ENCODE peak calls at places on chromosomes 5 and 9, in eight cellular contexts. H is AG09309, B is breast epithelium, P is neural crest cell, F is heart right ventricle, K is thoracic aorta, O is RWPE1, Y is astrocyte of the spinal cord. W is an unnamed sample.

GRCh38 chr9:107137495-107138202 is 145.4 kb upstream of the RAD23B start:
- DNase-seq in H (no peak), B (no peak), P (no peak), F (no peak), K (no peak), O (peak), Y (peak), W (peak)

GRCh38 chr5:100900142-100900795 is 2.8 kb downstream of the ST8SIA4 start:
- DNase-seq in H (no peak), B (no peak), P (no peak), F (peak), K (no peak), O (no peak), Y (peak), W (peak)

GRCh38 chr5:119166026-119166425 is 95.1 kb downstream of the DMXL1 start:
- DNase-seq in H (no peak), B (no peak), P (no peak), F (no peak), K (no peak), O (no peak), Y (no peak), W (no peak)

GRCh38 chr9:22107202-22107601 is 98.1 kb upstream of the CDKN2B start:
- DNase-seq in H (no peak), B (no peak), P (no peak), F (no peak), K (no peak), O (no peak), Y (peak), W (no peak)

GRCh38 chr5:128574041-128574440 is 36.0 kb upstream of the FBN2 start:
- DNase-seq in H (no peak), B (no peak), P (no peak), F (no peak), K (no peak), O (peak), Y (peak), W (peak)

GRCh38 chr5:51556833-51557232 is 173.6 kb downstream of the ISL1 start:
- DNase-seq in H (no peak), B (no peak), P (no peak), F (no peak), K (no peak), O (no peak), Y (no peak), W (no peak)

GRCh38 chr5:138366556-138367382 is 14.3 kb downstream of the KDM3B start:
- DNase-seq in H (no peak), B (no peak), P (no peak), F (no peak), K (no peak), O (no peak), Y (no peak), W (no peak)

GRCh38 chr5:167096816-167097215 is 1194.6 kb upstream of the WWC1 start:
- DNase-seq in H (no peak), B (no peak), P (no peak), F (no peak), K (no peak), O (no peak), Y (peak), W (no peak)

GRCh38 chr9:116589392-116590354 is 97.4 kb upstream of the TRIM32 start:
- DNase-seq in H (no peak), B (no peak), P (no peak), F (no peak), K (no peak), O (no peak), Y (peak), W (peak)

GRCh38 chr5:61301345-61301744 is 30.7 kb upstream of the ZSWIM6 start:
- DNase-seq in H (no peak), B (no peak), P (no peak), F (no peak), K (no peak), O (no peak), Y (peak), W (no peak)
- TF ChIP-seq CTCF in H (peak), B (no peak), P (no peak), F (no peak), K (no peak), O (no peak), Y (no peak), W (no peak)

DNA sequence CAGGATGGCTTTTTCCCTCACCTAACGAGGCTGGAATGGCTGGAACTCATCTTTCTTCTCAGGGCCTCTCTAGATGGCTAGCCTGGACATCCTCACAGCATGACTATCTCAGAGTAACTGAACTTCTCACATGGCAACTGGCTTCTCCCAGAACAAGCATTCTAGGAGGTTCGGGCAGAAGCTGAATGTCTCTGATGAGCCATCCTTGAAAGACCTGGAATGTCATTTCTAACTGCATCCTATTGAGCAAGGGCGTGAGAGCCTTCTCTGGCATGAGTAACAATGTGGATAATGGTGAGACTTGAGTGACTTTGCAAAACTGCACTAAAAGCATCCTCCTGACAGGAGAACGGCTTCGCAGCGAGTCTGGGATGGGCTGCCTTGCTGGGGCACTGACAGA is 487.7 kb downstream of the MAT2B start:
- DNase-seq in H (no peak), B (no peak), P (no peak), F (no peak), K (no peak), O (no peak), Y (no peak), W (no peak)
- TF ChIP-seq CTCF in H (no peak), B (no peak), P (no peak), F (no peak), K (no peak), O (no peak), Y (no peak), W (no peak)

GRCh38 chr5:133404724-133405123 is 207.6 kb downstream of the FSTL4 start:
- DNase-seq in H (no peak), B (no peak), P (no peak), F (no peak), K (no peak), O (no peak), Y (no peak), W (peak)
- TF ChIP-seq CTCF in H (no peak), B (no peak), P (no peak), F (no peak), K (no peak), O (no peak), Y (no peak), W (no peak)

DNA sequence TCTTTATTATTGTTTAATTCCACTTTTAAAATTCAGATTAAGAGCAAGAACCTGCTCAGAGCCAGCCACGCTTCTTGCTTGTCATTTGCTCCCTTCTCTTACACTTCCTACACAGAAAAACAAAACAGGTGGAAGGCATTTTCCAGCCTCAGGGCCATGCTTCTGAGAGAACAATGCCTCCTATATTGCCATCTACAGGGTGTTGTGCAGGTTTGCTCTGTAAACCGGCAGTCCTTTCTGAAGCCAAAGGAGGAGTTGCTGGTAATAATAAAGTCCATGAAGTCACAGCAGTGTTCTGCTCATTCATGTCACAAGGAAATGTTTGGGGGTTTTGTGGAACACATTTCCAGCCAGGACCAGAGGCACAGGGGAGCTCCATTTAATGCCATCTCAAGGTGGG is 16.1 kb upstream of the PRLR start:
- DNase-seq in H (no peak), B (no peak), P (no peak), F (no peak), K (no peak), O (no peak), Y (no peak), W (no peak)
- TF ChIP-seq CTCF in H (no peak), B (no peak), P (peak), F (no peak), K (no peak), O (no peak), Y (no peak), W (no peak)

DNA sequence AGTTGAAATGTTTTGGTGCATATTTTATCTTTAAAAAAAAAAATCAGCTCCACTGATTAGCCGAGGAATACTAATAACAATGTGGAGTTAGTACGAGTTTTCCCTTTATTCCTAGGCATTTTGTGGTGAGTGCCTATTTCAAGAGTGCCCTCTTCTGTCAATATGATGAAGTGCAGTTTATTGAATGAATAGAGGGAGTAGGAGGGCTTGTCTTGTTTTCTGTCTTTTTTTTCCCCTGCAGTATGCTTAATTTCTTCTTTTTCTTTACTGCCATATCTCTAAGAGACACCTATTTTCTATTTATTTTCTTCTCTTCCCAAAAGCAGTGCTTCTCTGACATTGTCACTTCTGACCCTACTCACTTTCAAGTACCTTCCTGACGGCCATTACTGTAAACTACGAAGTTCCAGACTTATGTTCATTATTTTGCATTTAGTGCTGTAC is 169.6 kb upstream of the PITX1 start:
- DNase-seq in H (no peak), B (no peak), P (no peak), F (no peak), K (no peak), O (no peak), Y (peak), W (peak)
- TF ChIP-seq CTCF in H (peak), B (no peak), P (peak), F (peak), K (peak), O (peak), Y (peak), W (peak)

DNA sequence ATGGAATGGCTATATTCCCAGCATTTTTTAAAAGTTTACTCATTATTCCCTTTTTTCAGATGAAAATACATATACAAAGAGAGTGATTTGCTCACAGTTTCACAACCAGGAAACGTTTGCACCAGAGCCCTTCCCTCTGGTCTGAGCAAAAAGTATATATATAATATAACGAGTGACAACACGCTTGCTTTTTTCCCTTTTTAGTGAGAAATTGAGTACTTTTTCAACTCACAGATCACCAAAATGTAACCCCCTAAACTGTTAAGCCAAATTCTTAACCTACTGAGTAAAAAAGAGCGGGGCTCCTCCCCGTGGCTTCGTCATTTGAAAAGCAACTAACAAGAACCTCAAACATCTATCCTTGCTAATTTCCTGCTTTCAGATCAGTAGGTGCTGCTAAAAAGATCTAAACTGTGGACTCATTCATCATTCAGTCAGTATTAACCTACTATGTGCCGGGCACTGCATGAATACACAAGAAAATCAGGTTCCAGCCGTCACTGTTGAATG is 955 bp upstream of the PTBP3 start:
- DNase-seq in H (no peak), B (no peak), P (no peak), F (no peak), K (no peak), O (peak), Y (peak), W (no peak)
- TF ChIP-seq CTCF in H (no peak), B (no peak), P (no peak), F (no peak), K (no peak), O (no peak), Y (no peak), W (no peak)

DNA sequence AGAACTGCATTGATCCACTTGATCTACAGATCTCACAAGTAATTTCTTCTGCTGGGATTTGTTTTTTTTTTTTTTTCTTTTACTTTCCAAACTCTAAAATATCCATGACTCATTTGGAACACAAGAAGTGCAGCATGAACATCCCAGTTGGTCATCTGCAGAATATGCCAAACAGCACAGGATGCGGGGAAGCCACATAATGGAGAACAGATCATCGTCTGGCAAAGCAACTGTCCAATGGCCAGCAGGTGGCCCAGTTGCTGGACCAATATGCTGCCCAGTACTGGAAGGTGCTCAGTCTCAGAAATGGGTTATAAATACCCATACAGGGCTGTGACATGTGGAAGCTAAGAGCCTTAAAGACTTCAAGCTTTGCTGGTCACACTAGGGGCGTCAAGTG is 221.3 kb upstream of the TAS2R1 start:
- DNase-seq in H (peak), B (no peak), P (no peak), F (no peak), K (no peak), O (peak), Y (peak), W (peak)
- TF ChIP-seq CTCF in H (peak), B (no peak), P (peak), F (no peak), K (no peak), O (peak), Y (peak), W (peak)

GRCh38 chr5:180116077-180116375 is 44.5 kb upstream of the RNF130 start:
- DNase-seq in H (no peak), B (peak), P (no peak), F (no peak), K (no peak), O (no peak), Y (no peak), W (no peak)

GRCh38 chr5:180115326-180116076 is 43.9 kb upstream of the RNF130 start:
- DNase-seq in H (no peak), B (peak), P (no peak), F (no peak), K (no peak), O (no peak), Y (no peak), W (no peak)

GRCh38 chr5:180118391-180118791 is 46.8 kb upstream of the RNF130 start:
- DNase-seq in H (no peak), B (peak), P (no peak), F (no peak), K (no peak), O (no peak), Y (no peak), W (no peak)

GRCh38 chr5:180117378-180117725 is 45.8 kb upstream of the RNF130 start:
- DNase-seq in H (no peak), B (peak), P (no peak), F (no peak), K (no peak), O (no peak), Y (no peak), W (no peak)

DNA sequence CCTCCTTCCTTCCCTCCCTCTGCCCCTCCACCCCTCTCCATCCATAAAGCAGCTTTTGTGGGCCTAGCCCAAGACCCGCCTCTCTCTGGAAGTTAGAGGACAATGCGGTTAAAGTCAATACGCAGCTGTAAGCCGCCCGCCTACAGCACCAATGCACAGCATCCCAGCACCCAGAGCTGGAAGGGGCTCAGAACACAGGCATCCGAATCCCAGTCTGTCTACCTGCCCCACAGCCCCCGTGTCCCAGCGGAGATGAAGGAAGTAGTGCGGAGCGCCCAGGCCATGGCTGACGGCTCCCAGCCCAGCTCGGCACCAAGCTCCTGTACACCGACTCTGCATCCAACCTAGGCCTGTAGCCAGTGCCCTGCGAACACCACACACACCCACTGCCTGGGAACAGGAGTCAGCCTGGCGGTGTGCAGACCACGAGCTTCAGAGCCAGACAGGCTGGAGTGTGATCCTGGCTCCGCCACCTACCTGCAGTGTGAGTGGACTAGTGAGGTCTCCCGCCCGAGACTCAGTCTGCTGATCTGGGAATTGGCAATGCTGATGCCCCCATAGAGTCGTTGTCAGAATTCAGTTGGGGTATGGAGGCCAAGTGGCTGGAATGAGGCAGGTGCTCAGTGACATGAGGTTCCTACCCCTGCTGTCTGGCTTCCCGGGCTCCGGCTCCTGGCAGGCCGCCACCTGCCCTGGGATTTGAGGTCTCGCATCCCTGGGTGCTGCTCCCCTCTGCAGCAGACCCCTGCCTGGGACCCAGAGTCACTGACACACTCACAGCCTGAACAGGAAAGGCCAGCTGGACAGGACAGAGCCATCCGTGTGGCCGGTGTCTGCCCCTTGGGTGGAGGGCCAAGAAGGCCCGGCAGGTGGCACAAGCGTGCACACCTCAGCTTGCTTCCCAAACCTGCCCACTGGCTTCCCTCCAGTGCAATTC is 45.1 kb upstream of the RNF130 start:
- DNase-seq in H (no peak), B (peak), P (peak), F (no peak), K (no peak), O (peak), Y (no peak), W (peak)
- TF ChIP-seq CTCF in H (no peak), B (no peak), P (peak), F (no peak), K (no peak), O (peak), Y (no peak), W (peak)

DNA sequence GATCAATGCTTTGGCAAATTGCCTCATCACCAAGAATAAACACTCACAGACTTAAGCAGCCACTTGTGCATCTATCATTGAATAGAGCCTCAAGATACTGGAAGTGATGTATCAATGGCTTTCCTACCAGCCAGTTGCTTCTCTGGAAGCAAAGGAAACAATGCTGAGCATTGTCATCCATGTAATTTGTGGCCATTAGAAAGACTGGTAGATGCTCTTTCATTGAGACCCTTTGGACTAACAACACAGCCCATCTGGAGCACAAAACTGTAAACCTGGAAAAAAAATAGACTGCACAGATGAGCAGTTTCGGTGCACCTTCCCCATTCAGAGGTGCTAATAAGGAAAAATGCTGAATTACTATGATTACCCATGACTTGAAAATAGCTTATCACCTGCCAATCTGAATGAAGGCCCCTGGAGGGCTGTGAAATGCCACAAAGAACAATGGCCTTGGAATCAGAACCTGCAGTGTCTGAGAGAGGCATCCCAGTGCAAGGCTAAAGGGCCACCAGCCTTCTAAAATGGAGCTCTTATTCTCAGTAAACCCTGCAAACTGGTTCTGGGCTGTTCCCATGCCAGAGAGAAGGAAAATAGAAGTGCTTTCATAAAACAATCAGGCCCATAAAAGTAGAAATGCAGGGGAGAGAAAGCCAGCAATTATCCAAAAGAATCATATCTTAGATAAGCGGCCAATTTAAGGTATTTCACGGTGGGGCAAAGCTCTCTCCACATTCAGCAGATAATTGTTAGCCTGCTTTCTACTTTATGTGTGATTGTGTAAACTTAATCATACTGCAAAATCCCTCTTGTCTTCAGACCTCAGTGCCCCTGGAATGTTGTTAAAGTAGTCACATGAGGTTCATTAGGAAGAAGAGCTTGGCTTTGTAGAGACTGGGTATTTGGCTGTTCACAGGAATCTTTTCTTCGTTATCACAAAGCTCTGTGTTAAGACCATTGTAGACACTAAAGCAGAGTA is 127.3 kb downstream of the RFK start:
- DNase-seq in H (no peak), B (no peak), P (no peak), F (no peak), K (no peak), O (no peak), Y (no peak), W (no peak)
- TF ChIP-seq CTCF in H (no peak), B (no peak), P (no peak), F (no peak), K (no peak), O (no peak), Y (no peak), W (no peak)